ENCODE peak calls at places on chromosome 13, in eight cellular contexts. N is stimulated activated CD8-positive, alpha-beta memory T cell treated with anti-CD3 and anti-CD28 coated beads, Interleukin-15, amount 100 ng/mL, for 1 hour; P is activated CD4-positive, alpha-beta T cell treated with anti-CD3 and anti-CD28 coated beads, Interleukin-2, amount 50 U/mL, for 24 hours; H is hippocampal formation; F is germinal center; W is activated effector memory CD4-positive, alpha-beta T cell treated with Interleukin-2 at 50 U/mL for 16 hours; Y is astrocyte of the cerebellum; M is brain microvascular endothelial cell. S is an unnamed sample.

GRCh38 chr13:31310356-31310755 is 110.6 kb downstream of the B3GLCT start:
- DNase-seq in P (no peak), Y (no peak), H (no peak), N (no peak), W (no peak), M (no peak), F (no peak), S (no peak)

GRCh38 chr13:110037925-110038573 is 251.7 kb upstream of the IRS2 start:
- DNase-seq in N (no peak), H (no peak), M (no peak), P (no peak), F (no peak), W (no peak), Y (no peak), S (no peak)

GRCh38 chr13:106566682-106567420 is 1.1 kb downstream of the ARGLU1 start:
- DNase-seq in H (no peak), P (no peak), Y (no peak), W (peak), M (peak), F (peak), N (no peak), S (peak)

GRCh38 chr13:37640499-37640898 is 41.9 kb upstream of the POSTN start:
- DNase-seq in P (no peak), H (peak), M (peak), F (no peak), Y (peak), N (no peak), W (no peak), S (no peak)

GRCh38 chr13:113288880-113289279 is 8.2 kb upstream of the LAMP1 start:
- DNase-seq in W (no peak), P (no peak), N (no peak), H (no peak), M (no peak), Y (no peak), F (no peak), S (no peak)

GRCh38 chr13:98297043-98297442 is 120.0 kb upstream of the RNF113B start:
- DNase-seq in P (no peak), N (no peak), W (no peak), F (no peak), H (no peak), Y (no peak), M (no peak), S (no peak)

GRCh38 chr13:35599385-35599784 is 122.9 kb upstream of the MAB21L1 start:
- DNase-seq in N (no peak), W (no peak), Y (no peak), P (no peak), F (no peak), H (no peak), M (no peak), S (no peak)

GRCh38 chr13:73984949-73985691 is 149.1 kb downstream of the KLF12 start:
- DNase-seq in M (no peak), P (peak), F (no peak), Y (no peak), N (peak), H (no peak), W (peak), S (peak)

GRCh38 chr13:43720780-43721397 is 65.9 kb downstream of the ENOX1 start:
- DNase-seq in N (no peak), M (peak), H (no peak), W (no peak), F (no peak), Y (no peak), P (no peak), S (no peak)

GRCh38 chr13:42524487-42525034 is 49.4 kb upstream of the TNFSF11 start:
- DNase-seq in H (no peak), Y (peak), N (no peak), M (peak), P (no peak), W (no peak), F (peak), S (no peak)

GRCh38 chr13:88031980-88032562 is 360.9 kb downstream of the SLITRK5 start:
- DNase-seq in W (no peak), F (no peak), N (no peak), Y (peak), H (no peak), P (no peak), M (no peak), S (no peak)

GRCh38 chr13:86585826-86586225 is 786.6 kb upstream of the SLITRK6 start:
- DNase-seq in P (no peak), W (no peak), N (no peak), M (no peak), Y (peak), F (no peak), H (no peak), S (no peak)

GRCh38 chr13:21522847-21523246 is 63.7 kb upstream of the ZDHHC20 start:
- DNase-seq in P (no peak), F (no peak), M (no peak), W (no peak), N (no peak), Y (no peak), H (no peak), S (no peak)

GRCh38 chr13:103941506-103942148 is 875.4 kb upstream of the SLC10A2 start:
- DNase-seq in W (no peak), Y (no peak), N (no peak), P (no peak), H (no peak), M (peak), F (no peak), S (no peak)

GRCh38 chr13:40983725-40984669 is 35.1 kb downstream of the ELF1 start:
- DNase-seq in M (no peak), P (no peak), N (no peak), F (no peak), Y (no peak), W (no peak), H (no peak), S (peak)

GRCh38 chr13:96020155-96020575 is 33.0 kb downstream of the UGGT2 start:
- DNase-seq in M (peak), Y (peak), P (no peak), F (peak), H (peak), W (no peak), N (no peak), S (peak)

GRCh38 chr13:101231751-101232428 is 184.4 kb downstream of the NALCN start:
- DNase-seq in F (no peak), M (peak), N (no peak), P (no peak), H (no peak), Y (no peak), W (no peak), S (no peak)

GRCh38 chr13:34189946-34190345 is 372.0 kb downstream of the RFC3 start:
- DNase-seq in W (no peak), H (no peak), Y (no peak), F (no peak), N (no peak), M (no peak), P (no peak), S (no peak)

GRCh38 chr13:34748078-34748477 is 194.0 kb upstream of the NBEA start:
- DNase-seq in Y (peak), W (no peak), F (no peak), H (peak), M (peak), P (no peak), N (no peak), S (no peak)

GRCh38 chr13:24148414-24149305 is 11.9 kb upstream of the SPATA13 start:
- DNase-seq in H (no peak), F (no peak), W (no peak), P (no peak), M (peak), N (no peak), Y (peak), S (no peak)

GRCh38 chr13:34942732-34943674 is 933 bp downstream of the NBEA start:
- DNase-seq in N (no peak), F (peak), Y (no peak), H (no peak), W (no peak), M (no peak), P (no peak), S (peak)

GRCh38 chr13:102651892-102652291 is 43.0 kb downstream of the METTL21C start:
- DNase-seq in P (no peak), F (no peak), M (peak), N (no peak), Y (no peak), H (no peak), W (no peak), S (no peak)

GRCh38 chr13:114286808-114287207 is 5.4 kb downstream of the UPF3A start:
- DNase-seq in F (no peak), Y (no peak), H (no peak), W (no peak), M (peak), N (no peak), P (no peak), S (no peak)

GRCh38 chr13:99072941-99073340 is 95.1 kb upstream of the DOCK9 start:
- DNase-seq in H (no peak), M (no peak), N (no peak), F (no peak), W (no peak), Y (no peak), P (no peak), S (no peak)

GRCh38 chr13:80199585-80200292 is 141.2 kb downstream of the SPRY2 start:
- DNase-seq in W (no peak), N (no peak), P (no peak), M (no peak), H (no peak), F (no peak), Y (no peak), S (no peak)

GRCh38 chr13:69389899-69390298 is 717.7 kb upstream of the ATXN8OS start:
- DNase-seq in H (no peak), N (no peak), F (no peak), M (no peak), Y (no peak), W (no peak), P (no peak), S (no peak)

GRCh38 chr13:31037351-31037750 is 104.9 kb downstream of the TEX26 start:
- DNase-seq in W (no peak), P (no peak), N (no peak), H (no peak), M (no peak), Y (no peak), F (no peak), S (no peak)

GRCh38 chr13:113612626-113613025 is 28.1 kb downstream of the TFDP1 start:
- DNase-seq in P (no peak), M (no peak), Y (no peak), H (no peak), N (no peak), F (no peak), W (no peak), S (no peak)

GRCh38 chr13:28237944-28238343 is 99.6 kb downstream of the PAN3 start:
- DNase-seq in F (no peak), N (no peak), H (no peak), P (no peak), Y (no peak), W (no peak), M (no peak), S (no peak)

GRCh38 chr13:50320297-50320862 is 305.1 kb downstream of the KCNRG start:
- DNase-seq in M (peak), P (no peak), Y (peak), N (no peak), H (no peak), W (no peak), F (no peak), S (no peak)

GRCh38 chr13:102309110-102309509 is 92.7 kb downstream of the FGF14 start:
- DNase-seq in F (no peak), W (no peak), H (no peak), P (no peak), M (no peak), N (no peak), Y (no peak), S (no peak)

GRCh38 chr13:113770441-113770840 is 11.4 kb downstream of the TMEM255B start:
- DNase-seq in P (no peak), W (no peak), F (no peak), H (no peak), M (no peak), Y (no peak), N (no peak), S (no peak)

GRCh38 chr13:100298116-100298681 is 209.3 kb downstream of the PCCA start:
- DNase-seq in H (no peak), N (no peak), M (no peak), F (no peak), Y (no peak), W (no peak), P (no peak), S (no peak)

GRCh38 chr13:61370520-61370919 is 45.1 kb downstream of the PCDH20 start:
- DNase-seq in Y (no peak), W (no peak), N (no peak), H (no peak), P (no peak), F (no peak), M (no peak), S (no peak)

S was measured in activated CD8-positive, alpha-beta T cell treated with anti-CD3 and anti-CD28 coated beads for 36 hours.